ENCODE peak calls at places on chromosomes 6 and 20, in seven cellular contexts. U is transverse colon, W is GM12878, I is spleen, K is K562, O is vagina, D is upper lobe of left lung. R is an unnamed sample.

GRCh38 chr20:2379511-2380229 is 1.0 kb upstream of the TGM6 start:
- DNase-seq in K (no peak), I (no peak), O (no peak), U (no peak), D (no peak), W (no peak), R (no peak)

GRCh38 chr6:11585426-11586016 is 48.0 kb downstream of the TMEM170B start:
- DNase-seq in W (peak), D (no peak), U (no peak), K (peak), O (no peak), I (no peak), R (no peak)

GRCh38 chr20:23162887-23163286 is 76.8 kb upstream of the CD93 start:
- DNase-seq in U (no peak), D (peak), K (no peak), O (peak), W (no peak), I (no peak), R (no peak)

GRCh38 chr6:126773122-126773805 is 345.2 kb upstream of the RSPO3 start:
- DNase-seq in O (no peak), U (no peak), I (no peak), W (no peak), K (no peak), D (no peak), R (no peak)

GRCh38 chr6:21811484-21811883 is 217.9 kb downstream of the SOX4 start:
- DNase-seq in O (no peak), W (no peak), K (no peak), D (no peak), I (no peak), U (no peak), R (no peak)

GRCh38 chr6:135181333-135182119 is 418 bp downstream of the MYB start:
- DNase-seq in K (no peak), D (peak), W (no peak), I (peak), O (no peak), U (peak), R (no peak)

GRCh38 chr6:113732384-113732966 is 124.7 kb upstream of the MARCKS start:
- DNase-seq in K (no peak), D (no peak), W (no peak), U (no peak), I (no peak), O (no peak), R (no peak)

GRCh38 chr6:17505062-17505476 is 95.0 kb upstream of the FAM8A1 start:
- DNase-seq in I (no peak), W (no peak), K (no peak), D (no peak), U (no peak), O (no peak), R (no peak)

GRCh38 chr6:149271348-149272340 is 45.9 kb upstream of the TAB2 start:
- DNase-seq in K (no peak), I (peak), O (no peak), D (no peak), U (peak), W (peak), R (no peak)

GRCh38 chr6:15538106-15538505 is 124.7 kb downstream of the DTNBP1 start:
- DNase-seq in U (no peak), I (no peak), O (no peak), D (no peak), K (no peak), W (no peak), R (no peak)

GRCh38 chr6:125255201-125255600 is 46.6 kb downstream of the HDDC2 start:
- DNase-seq in K (no peak), D (no peak), O (no peak), U (no peak), I (no peak), W (no peak), R (no peak)

GRCh38 chr6:55997223-55997874 is 122.0 kb upstream of the BMP5 start:
- DNase-seq in U (no peak), D (no peak), W (no peak), I (no peak), O (no peak), K (no peak), R (no peak)

GRCh38 chr6:167896648-167897047 is 69.9 kb downstream of the AFDN start:
- DNase-seq in I (no peak), U (no peak), D (no peak), W (no peak), K (peak), O (no peak), R (no peak)

GRCh38 chr20:32444474-32445220 is 86.5 kb downstream of the ASXL1 start:
- DNase-seq in I (no peak), K (no peak), U (peak), W (no peak), O (no peak), D (no peak), R (peak)
- TF ChIP-seq POLR2A in I (no peak), K (no peak), U (no peak), W (no peak), O (no peak), D (no peak), R (no peak)

GRCh38 chr6:159760602-159761057 is 1.2 kb upstream of the ACAT2 start:
- DNase-seq in I (no peak), U (no peak), O (no peak), W (no peak), K (no peak), D (no peak), R (no peak)
- TF ChIP-seq POLR2AphosphoS5 in I (no peak), U (no peak), O (no peak), W (no peak), K (no peak), D (no peak), R (no peak)

GRCh38 chr6:150880336-150880735 is 14.8 kb downstream of the MTHFD1L start:
- DNase-seq in K (no peak), O (no peak), I (no peak), U (no peak), W (no peak), D (no peak), R (no peak)

GRCh38 chr6:150883521-150883920 is 18.0 kb downstream of the MTHFD1L start:
- DNase-seq in O (no peak), K (no peak), I (no peak), D (no peak), W (no peak), U (no peak), R (no peak)

GRCh38 chr6:150878347-150879213 is 13.1 kb downstream of the MTHFD1L start:
- DNase-seq in D (no peak), W (no peak), U (no peak), K (no peak), O (no peak), I (no peak), R (no peak)

GRCh38 chr6:150877928-150878327 is 12.4 kb downstream of the MTHFD1L start:
- DNase-seq in I (no peak), W (no peak), O (no peak), U (peak), K (no peak), D (no peak), R (peak)

DNA sequence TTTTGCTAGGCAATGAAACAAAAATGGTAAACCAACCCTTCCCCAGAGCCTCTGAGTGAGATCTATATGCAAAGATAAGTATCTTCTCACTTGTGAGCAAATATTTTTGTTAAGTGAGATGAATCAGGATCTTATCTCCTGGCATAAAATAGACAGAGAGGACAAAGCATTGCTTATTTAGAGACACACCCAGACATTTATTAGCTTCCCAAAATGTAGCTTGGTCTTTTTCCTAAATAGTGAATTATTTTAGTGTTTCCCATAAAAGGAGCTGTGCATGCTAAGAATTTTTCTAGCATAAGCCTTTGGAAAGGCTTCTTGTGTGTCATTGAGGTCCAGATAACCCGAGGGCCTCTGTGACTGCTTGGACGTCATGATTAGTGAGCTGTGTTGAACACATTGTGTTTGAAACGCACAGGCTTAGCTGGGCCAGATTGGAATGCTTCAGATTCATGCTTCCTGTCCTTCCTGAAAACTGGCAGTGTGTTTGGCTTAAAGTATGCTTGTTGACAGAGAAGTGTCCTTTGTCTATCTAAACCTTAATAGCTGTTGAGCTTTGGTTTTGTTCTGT is 16.5 kb downstream of the MTHFD1L start:
- DNase-seq in O (no peak), D (no peak), W (no peak), K (no peak), I (no peak), U (no peak), R (no peak)
- TF ChIP-seq POLR2A in O (no peak), D (no peak), W (no peak), K (no peak), I (no peak), U (no peak), R (no peak)

GRCh38 chr6:26017567-26017966 is 55.0 kb downstream of the TRIM38 start:
- DNase-seq in I (peak), O (no peak), W (no peak), K (no peak), D (peak), U (peak), R (peak)
- TF ChIP-seq POLR2AphosphoS5 in I (peak), O (peak), W (no peak), K (no peak), D (peak), U (peak), R (no peak)

GRCh38 chr6:157929076-157929475 is 52.6 kb upstream of the SYNJ2 start:
- DNase-seq in D (no peak), O (no peak), K (no peak), U (no peak), W (no peak), I (no peak), R (no peak)
- TF ChIP-seq POLR2A in D (no peak), O (no peak), K (no peak), U (no peak), W (no peak), I (no peak), R (no peak)

GRCh38 chr6:161405418-161405817 is 131.6 kb upstream of the AGPAT4 start:
- DNase-seq in K (no peak), W (no peak), U (no peak), D (no peak), O (no peak), I (no peak), R (no peak)
- TF ChIP-seq POLR2AphosphoS5 in K (no peak), W (no peak), U (no peak), D (no peak), O (no peak), I (no peak), R (no peak)

DNA sequence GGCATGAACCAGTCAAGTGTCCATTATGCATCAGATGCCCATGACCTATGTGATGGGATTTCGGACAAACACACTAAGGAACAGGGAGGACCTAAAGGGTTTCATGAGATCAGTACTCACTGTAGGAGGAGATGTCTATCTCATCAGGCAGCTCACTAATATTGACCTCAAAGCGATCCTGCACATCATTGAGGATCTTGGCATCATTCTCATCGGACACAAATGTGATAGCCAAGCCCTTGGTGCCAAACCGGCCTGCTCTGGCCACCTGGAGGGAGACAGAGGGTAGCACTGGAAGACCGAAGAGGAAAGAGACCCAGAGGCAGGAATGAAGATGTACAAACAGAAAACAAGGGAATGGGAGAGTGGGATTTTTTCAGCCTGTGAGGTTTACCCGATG is 1.9 kb downstream of the MCCD1 start:
- DNase-seq in D (no peak), O (no peak), I (no peak), K (no peak), U (no peak), W (no peak), R (no peak)
- TF ChIP-seq POLR2A in D (no peak), O (no peak), I (no peak), K (peak), U (no peak), W (no peak), R (no peak)

GRCh38 chr6:37920667-37921066 is 101.1 kb downstream of the ZFAND3 start:
- DNase-seq in K (no peak), W (no peak), U (no peak), D (no peak), O (no peak), I (no peak), R (no peak)
- TF ChIP-seq POLR2AphosphoS5 in K (no peak), W (no peak), U (no peak), D (no peak), O (no peak), I (no peak), R (no peak)

GRCh38 chr6:33079575-33079974 is 3.8 kb downstream of the HLA-DPB1 start:
- DNase-seq in I (no peak), U (no peak), W (no peak), O (no peak), K (no peak), D (no peak), R (no peak)

GRCh38 chr6:33078442-33078841 is 2.7 kb downstream of the HLA-DPB1 start:
- DNase-seq in O (no peak), W (no peak), U (no peak), I (no peak), D (no peak), K (no peak), R (no peak)

GRCh38 chr6:33078919-33079521 is 3.2 kb downstream of the HLA-DPB1 start:
- DNase-seq in K (no peak), U (no peak), W (no peak), O (no peak), D (no peak), I (no peak), R (no peak)

GRCh38 chr6:33081098-33081824 is 5.5 kb downstream of the HLA-DPB1 start:
- DNase-seq in U (no peak), W (no peak), O (no peak), I (no peak), K (no peak), D (no peak), R (no peak)

DNA sequence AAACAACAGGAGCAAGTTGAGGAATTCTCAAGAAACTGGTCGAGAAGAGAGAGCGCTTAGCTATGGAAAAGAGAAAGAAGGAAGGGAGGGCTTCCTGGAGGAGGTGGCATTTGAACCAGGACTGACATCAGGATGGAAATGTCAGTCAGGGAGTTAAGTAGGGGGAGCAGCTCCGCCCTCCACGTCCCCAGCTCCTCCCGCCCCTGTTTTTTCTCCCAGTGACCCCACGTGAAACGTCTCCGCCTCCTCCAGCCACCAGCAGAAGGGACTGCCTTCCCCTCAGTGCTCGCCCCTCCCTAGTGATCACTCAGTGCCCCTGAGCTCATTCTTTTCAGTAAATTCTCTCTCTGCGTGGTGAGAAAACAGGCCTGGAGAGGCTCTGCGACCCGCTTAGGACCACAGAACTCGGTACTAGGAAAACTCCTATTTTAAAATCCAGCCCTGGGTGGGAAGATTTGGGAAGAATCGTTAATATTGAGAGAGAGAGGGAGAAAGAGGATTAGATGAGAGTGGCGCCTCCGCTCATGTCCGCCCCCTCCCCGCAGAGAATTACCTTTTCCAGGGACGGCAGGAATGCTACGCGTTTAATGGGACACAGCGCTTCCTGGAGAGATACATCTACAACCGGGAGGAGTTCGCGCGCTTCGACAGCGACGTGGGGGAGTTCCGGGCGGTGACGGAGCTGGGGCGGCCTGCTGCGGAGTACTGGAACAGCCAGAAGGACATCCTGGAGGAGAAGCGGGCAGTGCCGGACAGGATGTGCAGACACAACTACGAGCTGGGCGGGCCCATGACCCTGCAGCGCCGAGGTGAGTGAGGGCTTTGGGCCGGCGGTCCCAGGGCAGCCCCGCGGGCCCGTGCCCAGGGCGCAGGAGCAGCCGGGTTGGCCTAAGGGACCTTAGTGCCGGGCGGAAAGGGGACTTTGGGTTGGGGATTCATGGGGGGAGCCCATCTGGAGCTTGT is 4.6 kb downstream of the HLA-DPB1 start:
- DNase-seq in I (peak), D (peak), K (peak), O (no peak), U (peak), W (no peak), R (no peak)
- TF ChIP-seq POLR2A in I (no peak), D (peak), K (no peak), O (no peak), U (peak), W (peak), R (no peak)

GRCh38 chr6:39934060-39934757 is at the start of gene MOCS1:
- DNase-seq in U (peak), D (peak), W (no peak), K (peak), I (peak), O (no peak), R (peak)
- TF ChIP-seq POLR2AphosphoS5 in U (peak), D (peak), W (no peak), K (no peak), I (peak), O (peak), R (peak)

R was measured in stomach.